ENCODE peak calls at places on chromosomes 5 and 9, in six cellular contexts. One of them, this sample, is unnamed.

GRCh38 chr5:3026099-3026498 is 274.6 kb upstream of the IRX2 start:
- DNase-seq in A172: no peak
- DNase-seq in pancreas: no peak
- DNase-seq in cardiac muscle cell: no peak
- DNase-seq in H7: no peak
- DNase-seq in ACHN: no peak
- DNase-seq in this sample: no peak

GRCh38 chr9:70340572-70340971 is 73.9 kb downstream of the KLF9 start:
- DNase-seq in A172: no peak
- DNase-seq in H7: no peak
- DNase-seq in ACHN: peak
- DNase-seq in pancreas: no peak
- DNase-seq in cardiac muscle cell: peak
- DNase-seq in this sample: no peak

GRCh38 chr9:114351932-114352331 is 22.3 kb downstream of the ORM2 start:
- DNase-seq in H7: no peak
- DNase-seq in cardiac muscle cell: no peak
- DNase-seq in pancreas: no peak
- DNase-seq in ACHN: no peak
- DNase-seq in A172: no peak
- DNase-seq in this sample: no peak

GRCh38 chr5:139946006-139946405 is 97.1 kb downstream of the NRG2 start:
- DNase-seq in H7: no peak
- DNase-seq in ACHN: no peak
- DNase-seq in pancreas: no peak
- DNase-seq in A172: no peak
- DNase-seq in cardiac muscle cell: no peak
- DNase-seq in this sample: no peak

GRCh38 chr5:16721151-16722102 is 104.6 kb upstream of the RETREG1 start:
- DNase-seq in H7: no peak
- DNase-seq in pancreas: peak
- DNase-seq in A172: no peak
- DNase-seq in cardiac muscle cell: peak
- DNase-seq in ACHN: no peak
- DNase-seq in this sample: no peak

GRCh38 chr9:116687762-116688160 is 656 bp downstream of the TRIM32 start:
- DNase-seq in ACHN: peak
- DNase-seq in A172: no peak
- DNase-seq in pancreas: no peak
- DNase-seq in cardiac muscle cell: peak
- DNase-seq in H7: no peak
- DNase-seq in this sample: no peak

GRCh38 chr9:93092171-93092991 is 3.6 kb upstream of the CARD19 start:
- DNase-seq in ACHN: no peak
- DNase-seq in cardiac muscle cell: no peak
- DNase-seq in H7: no peak
- DNase-seq in pancreas: no peak
- DNase-seq in A172: no peak
- DNase-seq in this sample: peak

GRCh38 chr9:130265431-130266235 is at the start of gene HMCN2:
- DNase-seq in pancreas: no peak
- DNase-seq in H7: peak
- DNase-seq in A172: no peak
- DNase-seq in ACHN: peak
- DNase-seq in cardiac muscle cell: peak
- DNase-seq in this sample: no peak

GRCh38 chr5:14734382-14734781 is 69.9 kb downstream of the OTULIN start:
- DNase-seq in A172: no peak
- DNase-seq in cardiac muscle cell: no peak
- DNase-seq in pancreas: no peak
- DNase-seq in H7: no peak
- DNase-seq in ACHN: no peak
- DNase-seq in this sample: no peak

GRCh38 chr5:133287500-133287899 is 235.7 kb downstream of the HSPA4 start:
- DNase-seq in pancreas: peak
- DNase-seq in A172: peak
- DNase-seq in cardiac muscle cell: peak
- DNase-seq in ACHN: peak
- DNase-seq in H7: peak
- DNase-seq in this sample: no peak

GRCh38 chr5:175382171-175382570 is 61.8 kb downstream of the DRD1 start:
- DNase-seq in pancreas: no peak
- DNase-seq in H7: no peak
- DNase-seq in A172: no peak
- DNase-seq in cardiac muscle cell: no peak
- DNase-seq in ACHN: no peak
- DNase-seq in this sample: no peak

GRCh38 chr5:157148734-157149615 is 6.3 kb upstream of the MED7 start:
- DNase-seq in cardiac muscle cell: peak
- DNase-seq in ACHN: peak
- DNase-seq in A172: peak
- DNase-seq in pancreas: peak
- DNase-seq in H7: peak
- DNase-seq in this sample: no peak

GRCh38 chr5:38207343-38207742 is 51.0 kb upstream of the EGFLAM start:
- DNase-seq in H7: peak
- DNase-seq in A172: peak
- DNase-seq in cardiac muscle cell: no peak
- DNase-seq in ACHN: peak
- DNase-seq in pancreas: no peak
- DNase-seq in this sample: no peak

GRCh38 chr9:108163321-108164005 is 673.9 kb upstream of the KLF4 start:
- DNase-seq in H7: peak
- DNase-seq in A172: peak
- DNase-seq in pancreas: no peak
- DNase-seq in ACHN: no peak
- DNase-seq in cardiac muscle cell: no peak
- DNase-seq in this sample: no peak

GRCh38 chr9:116002624-116003023 is 151.0 kb upstream of the PAPPA start:
- DNase-seq in A172: peak
- DNase-seq in cardiac muscle cell: no peak
- DNase-seq in H7: no peak
- DNase-seq in ACHN: no peak
- DNase-seq in pancreas: no peak
- DNase-seq in this sample: no peak

GRCh38 chr5:68021185-68021584 is 194.4 kb upstream of the PIK3R1 start:
- DNase-seq in A172: no peak
- DNase-seq in ACHN: no peak
- DNase-seq in H7: peak
- DNase-seq in pancreas: no peak
- DNase-seq in cardiac muscle cell: no peak
- DNase-seq in this sample: no peak

GRCh38 chr5:74766348-74766886 is 500 bp downstream of the GFM2 start:
- DNase-seq in H7: peak
- DNase-seq in cardiac muscle cell: peak
- DNase-seq in A172: peak
- DNase-seq in pancreas: no peak
- DNase-seq in ACHN: no peak
- DNase-seq in this sample: no peak

GRCh38 chr5:11525020-11525419 is 379.2 kb downstream of the CTNND2 start:
- DNase-seq in H7: no peak
- DNase-seq in pancreas: no peak
- DNase-seq in cardiac muscle cell: no peak
- DNase-seq in ACHN: no peak
- DNase-seq in A172: no peak
- DNase-seq in this sample: no peak

GRCh38 chr9:36802171-36802920 is 229.7 kb downstream of the MELK start:
- DNase-seq in A172: no peak
- DNase-seq in H7: no peak
- DNase-seq in pancreas: no peak
- DNase-seq in cardiac muscle cell: no peak
- DNase-seq in ACHN: no peak
- DNase-seq in this sample: no peak

GRCh38 chr5:121668635-121669034 is 183.0 kb upstream of the FTMT start:
- DNase-seq in A172: peak
- DNase-seq in H7: peak
- DNase-seq in cardiac muscle cell: no peak
- DNase-seq in ACHN: peak
- DNase-seq in pancreas: no peak
- DNase-seq in this sample: no peak

GRCh38 chr9:23608456-23608855 is 217.6 kb downstream of the ELAVL2 start:
- DNase-seq in pancreas: no peak
- DNase-seq in ACHN: no peak
- DNase-seq in cardiac muscle cell: no peak
- DNase-seq in A172: no peak
- DNase-seq in H7: no peak
- DNase-seq in this sample: no peak

GRCh38 chr9:77820293-77820954 is 172.3 kb upstream of the GNA14 start:
- DNase-seq in ACHN: peak
- DNase-seq in cardiac muscle cell: no peak
- DNase-seq in H7: no peak
- DNase-seq in pancreas: no peak
- DNase-seq in A172: peak
- DNase-seq in this sample: no peak

GRCh38 chr5:87827561-87827960 is 414.8 kb upstream of the CCNH start:
- DNase-seq in H7: no peak
- DNase-seq in ACHN: no peak
- DNase-seq in A172: peak
- DNase-seq in cardiac muscle cell: no peak
- DNase-seq in pancreas: no peak
- DNase-seq in this sample: no peak

GRCh38 chr5:166909926-166910325 is 1381.5 kb upstream of the WWC1 start:
- DNase-seq in H7: no peak
- DNase-seq in pancreas: no peak
- DNase-seq in cardiac muscle cell: no peak
- DNase-seq in ACHN: no peak
- DNase-seq in A172: peak
- DNase-seq in this sample: no peak

GRCh38 chr5:154271936-154272514 is 81.5 kb downstream of the GALNT10 start:
- DNase-seq in H7: no peak
- DNase-seq in pancreas: no peak
- DNase-seq in cardiac muscle cell: no peak
- DNase-seq in ACHN: no peak
- DNase-seq in A172: no peak
- DNase-seq in this sample: no peak

GRCh38 chr5:175681045-175681974 is 23.4 kb downstream of the HRH2 start:
- DNase-seq in ACHN: no peak
- DNase-seq in cardiac muscle cell: peak
- DNase-seq in pancreas: no peak
- DNase-seq in A172: no peak
- DNase-seq in H7: no peak
- DNase-seq in this sample: peak

GRCh38 chr5:88674262-88675158 is 208.5 kb downstream of the MEF2C start:
- DNase-seq in A172: no peak
- DNase-seq in cardiac muscle cell: peak
- DNase-seq in H7: peak
- DNase-seq in ACHN: peak
- DNase-seq in pancreas: no peak
- DNase-seq in this sample: peak

GRCh38 chr5:147417133-147417813 is 92.6 kb downstream of the DPYSL3 start:
- DNase-seq in pancreas: peak
- DNase-seq in ACHN: no peak
- DNase-seq in H7: no peak
- DNase-seq in cardiac muscle cell: no peak
- DNase-seq in A172: no peak
- DNase-seq in this sample: no peak

GRCh38 chr5:83922699-83923098 is 202.0 kb upstream of the HAPLN1 start:
- DNase-seq in A172: no peak
- DNase-seq in H7: no peak
- DNase-seq in cardiac muscle cell: no peak
- DNase-seq in ACHN: peak
- DNase-seq in pancreas: no peak
- DNase-seq in this sample: no peak

GRCh38 chr9:134738869-134739659 is 97.5 kb downstream of the COL5A1 start:
- DNase-seq in cardiac muscle cell: peak
- DNase-seq in ACHN: peak
- DNase-seq in H7: peak
- DNase-seq in pancreas: peak
- DNase-seq in A172: peak
- DNase-seq in this sample: peak

GRCh38 chr5:142841511-142842255 is 71.5 kb downstream of the ARHGAP26 start:
- DNase-seq in ACHN: no peak
- DNase-seq in cardiac muscle cell: peak
- DNase-seq in H7: no peak
- DNase-seq in pancreas: no peak
- DNase-seq in A172: no peak
- DNase-seq in this sample: no peak

GRCh38 chr5:43900974-43901373 is 298.0 kb downstream of the NNT start:
- DNase-seq in H7: no peak
- DNase-seq in pancreas: no peak
- DNase-seq in A172: no peak
- DNase-seq in ACHN: no peak
- DNase-seq in cardiac muscle cell: no peak
- DNase-seq in this sample: no peak

GRCh38 chr9:86464242-86464641 is 110.0 kb upstream of the TUT7 start:
- DNase-seq in pancreas: no peak
- DNase-seq in A172: no peak
- DNase-seq in cardiac muscle cell: no peak
- DNase-seq in H7: no peak
- DNase-seq in ACHN: no peak
- DNase-seq in this sample: no peak

This sample was measured in upper lobe of right lung.